ENCODE peak calls at places on chromosomes 4 and X, in seven cellular contexts. R is naive thymus-derived CD4-positive, alpha-beta T cell; Y is left ventricle myocardium inferior; L is tibial artery; J is esophagus squamous epithelium; K is cardiac muscle cell; A is right atrium auricular region. E is an unnamed sample.

GRCh38 chrX:21985332-21985777 is 44.8 kb downstream of the SMS start:
- DNase-seq in L (peak; percentile 51), R (peak; percentile 50), J (no peak), K (peak; percentile 82), A (peak; percentile 70), Y (peak; percentile 36), E (no peak)

GRCh38 chrX:7603387-7603786 is 239.6 kb upstream of the VCX start:
- DNase-seq in K (no peak), Y (no peak), L (no peak), J (no peak), A (no peak), R (no peak), E (no peak)

GRCh38 chrX:155632424-155633100 is 19.8 kb upstream of the TMLHE start:
- DNase-seq in J (no peak), L (no peak), Y (no peak), A (no peak), R (peak; percentile 18), K (no peak), E (no peak)

GRCh38 chr4:16415751-16416150 is 189.5 kb upstream of the TAPT1 start:
- DNase-seq in A (no peak), K (no peak), L (no peak), J (no peak), R (no peak), Y (no peak), E (no peak)

GRCh38 chrX:71606536-71607216 is 11.6 kb downstream of the CXCR3 start:
- DNase-seq in K (no peak), L (no peak), R (no peak), Y (no peak), J (no peak), A (no peak), E (no peak)

GRCh38 chr4:179007758-179008157 is 1565.5 kb upstream of the AGA start:
- DNase-seq in A (no peak), K (peak; percentile 34), Y (no peak), R (no peak), L (no peak), J (no peak), E (no peak)

GRCh38 chr4:85784947-85785346 is 310.0 kb downstream of the ARHGAP24 start:
- DNase-seq in K (no peak), R (no peak), A (no peak), Y (no peak), J (no peak), L (no peak), E (no peak)

GRCh38 chr4:186104114-186104894 is at the start of gene FAM149A:
- DNase-seq in K (peak; percentile 37), Y (peak; percentile 24), A (no peak), J (no peak), L (peak; percentile 38), R (peak; percentile 31), E (peak; percentile 77)

DNA sequence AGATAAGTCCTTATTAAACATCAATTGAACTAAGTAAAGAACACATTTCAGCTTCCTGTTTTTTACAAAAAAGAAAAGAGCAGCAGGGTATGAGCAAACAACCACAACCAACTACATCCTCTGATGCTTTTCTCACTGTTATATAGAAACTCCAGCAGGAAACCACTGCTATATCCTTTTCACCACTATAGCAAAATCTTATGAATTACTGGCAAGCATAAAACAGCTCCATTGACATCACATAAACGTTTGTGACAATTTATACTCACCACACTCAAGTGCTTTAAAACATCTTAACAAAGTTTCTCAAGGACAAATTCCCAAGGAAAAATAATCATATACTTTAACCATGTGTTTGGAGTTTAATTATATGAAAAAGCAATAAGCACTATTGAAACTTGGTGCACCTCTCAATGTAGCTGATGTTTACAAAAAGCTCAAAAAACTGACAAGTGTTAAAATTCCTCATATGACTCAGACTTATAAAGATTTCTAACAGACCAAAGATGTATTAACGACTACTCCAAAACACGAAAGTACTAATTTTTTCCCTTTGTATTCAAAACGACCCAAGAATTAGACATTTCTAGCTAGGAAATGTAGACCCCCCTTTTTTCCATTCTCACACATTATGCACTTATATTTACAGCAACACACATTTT is 12.9 kb downstream of the GPRIN3 start:
- DNase-seq in K (no peak), J (no peak), R (peak; percentile 64), Y (no peak), L (no peak), A (no peak), E (no peak)
- H3K4me1 ChIP-seq in K (peaks cover 44% of the 10 kb centered on the region), J (no peaks in the 10 kb centered on the region), R (peaks cover 73% of the 10 kb centered on the region), Y (peaks cover 81% of the 10 kb centered on the region), L (no peaks in the 10 kb centered on the region), A (peaks cover 51% of the 10 kb centered on the region), E (no peaks in the 10 kb centered on the region)

GRCh38 chrX:45428816-45429215 is 228.1 kb upstream of the DIPK2B start:
- DNase-seq in R (no peak), L (no peak), Y (no peak), J (no peak), K (no peak), A (no peak), E (no peak)

GRCh38 chrX:45435481-45435880 is 234.8 kb upstream of the DIPK2B start:
- DNase-seq in Y (no peak), R (no peak), J (no peak), A (no peak), L (no peak), K (no peak), E (no peak)

GRCh38 chrX:45434231-45434630 is 233.6 kb upstream of the DIPK2B start:
- DNase-seq in A (no peak), J (no peak), L (no peak), R (no peak), Y (no peak), K (no peak), E (no peak)
- H3K4me3 ChIP-seq in A (no peak overlapping the region), J (no peak overlapping the region), L (no peak overlapping the region), R (no peak overlapping the region), Y (no peak overlapping the region), K (no peak overlapping the region), E (no peak overlapping the region)

GRCh38 chr4:87058272-87059073 is 123.7 kb downstream of the AFF1 start:
- DNase-seq in A (no peak), R (no peak), Y (no peak), L (no peak), J (no peak), K (no peak), E (no peak)
- H3K4me1 ChIP-seq in A (peaks cover 82% of the 10 kb centered on the region), R (no peaks in the 10 kb centered on the region), Y (peaks cover 85% of the 10 kb centered on the region), L (peaks cover 71% of the 10 kb centered on the region), J (peaks cover 89% of the 10 kb centered on the region), K (peaks cover 35% of the 10 kb centered on the region), E (peaks cover 8% of the 10 kb centered on the region)

GRCh38 chrX:2584659-2585470 is 84.1 kb upstream of the DHRSX start:
- DNase-seq in R (no peak), J (no peak), A (no peak), K (no peak), Y (no peak), L (no peak), E (peak; percentile 39)

GRCh38 chrX:2581296-2581695 is 80.5 kb upstream of the DHRSX start:
- DNase-seq in L (no peak), J (no peak), K (no peak), R (no peak), A (no peak), Y (no peak), E (no peak)

GRCh38 chrX:2587146-2587545 is 86.4 kb upstream of the DHRSX start:
- DNase-seq in R (no peak), A (no peak), J (no peak), L (no peak), K (no peak), Y (no peak), E (no peak)

GRCh38 chrX:2583194-2584162 is 82.7 kb upstream of the DHRSX start:
- DNase-seq in R (no peak), J (no peak), A (no peak), Y (no peak), L (no peak), K (no peak), E (no peak)

DNA sequence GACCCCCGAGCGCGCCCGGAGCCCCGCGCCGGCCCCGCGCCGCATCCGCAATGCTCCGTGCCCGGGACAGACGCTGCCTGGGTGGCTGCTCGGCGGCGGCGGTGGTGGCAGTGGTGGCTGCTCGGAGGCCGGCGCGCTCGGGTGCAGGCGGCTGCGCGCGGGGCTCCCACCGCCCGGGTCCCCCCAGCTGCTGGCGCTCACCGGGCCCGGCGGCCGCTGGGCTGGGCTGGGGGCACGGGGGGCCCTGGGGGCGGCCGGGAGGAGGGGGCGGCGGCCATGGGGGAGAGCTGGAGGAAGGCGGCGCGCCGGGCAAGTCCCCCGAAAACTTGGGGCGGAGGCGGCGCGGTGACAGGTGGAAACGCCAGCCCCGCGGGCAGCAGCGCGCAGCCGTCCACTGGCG is 83.4 kb upstream of the DHRSX start:
- DNase-seq in J (no peak), K (peak; percentile 26), R (no peak), L (no peak), A (no peak), Y (no peak), E (no peak)
- H3K4me3 ChIP-seq in J (peak overlapping the region; percentile 25), K (peak overlapping the region; percentile 12), R (no peak overlapping the region), L (no peak overlapping the region), A (no peak overlapping the region), Y (peak overlapping the region; percentile 33), E (no peak overlapping the region)

GRCh38 chr4:140084426-140084825 is 69.6 kb downstream of the MAML3 start:
- DNase-seq in J (no peak), A (no peak), L (no peak), K (no peak), Y (no peak), R (no peak), E (no peak)
- H3K4me1 ChIP-seq in J (peaks cover 17% of the 10 kb centered on the region), A (no peaks in the 10 kb centered on the region), L (peaks cover 21% of the 10 kb centered on the region), K (peaks cover 14% of the 10 kb centered on the region), Y (peaks cover 3% of the 10 kb centered on the region), R (no peaks in the 10 kb centered on the region), E (peaks cover 10% of the 10 kb centered on the region)

GRCh38 chr4:64857815-64858214 is 448.6 kb upstream of the TECRL start:
- DNase-seq in K (no peak), R (no peak), L (no peak), A (no peak), Y (no peak), J (no peak), E (no peak)
- H3K4me3 ChIP-seq in K (no peak overlapping the region), R (no peak overlapping the region), L (no peak overlapping the region), A (no peak overlapping the region), Y (no peak overlapping the region), J (no peak overlapping the region), E (no peak overlapping the region)

GRCh38 chr4:176718881-176719280 is 73.8 kb downstream of the VEGFC start:
- DNase-seq in K (no peak), L (no peak), A (no peak), J (no peak), R (no peak), Y (no peak), E (no peak)

GRCh38 chr4:176717237-176717636 is 75.5 kb downstream of the VEGFC start:
- DNase-seq in J (no peak), A (no peak), L (no peak), R (no peak), Y (no peak), K (no peak), E (no peak)

GRCh38 chr4:176726803-176727202 is 65.9 kb downstream of the VEGFC start:
- DNase-seq in J (no peak), L (no peak), Y (no peak), R (no peak), A (no peak), K (peak; percentile 11), E (no peak)

DNA sequence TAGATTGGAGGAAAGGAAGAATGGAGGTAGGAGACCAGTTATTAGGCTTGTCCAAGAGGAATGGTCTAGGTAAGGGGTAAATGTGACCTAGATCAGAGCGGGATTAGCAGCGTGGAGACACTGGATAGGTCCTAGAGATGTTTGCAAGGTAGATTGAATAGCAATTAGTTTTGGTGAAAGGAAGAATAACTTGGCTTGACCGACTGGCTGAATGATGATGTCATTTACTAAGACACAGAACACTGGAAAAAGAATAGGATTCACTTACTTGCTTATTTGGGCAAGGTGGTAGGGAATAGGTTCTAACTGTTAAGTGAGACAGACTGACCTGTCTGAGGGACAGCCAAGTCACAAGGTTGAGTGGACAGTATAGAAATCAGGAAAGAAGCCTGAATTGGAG is 71.3 kb downstream of the VEGFC start:
- DNase-seq in L (no peak), A (no peak), J (no peak), R (no peak), Y (no peak), K (no peak), E (no peak)
- H3K4me1 ChIP-seq in L (no peaks in the 10 kb centered on the region), A (no peaks in the 10 kb centered on the region), J (no peaks in the 10 kb centered on the region), R (no peaks in the 10 kb centered on the region), Y (peaks cover 4% of the 10 kb centered on the region), K (no peaks in the 10 kb centered on the region), E (no peaks in the 10 kb centered on the region)

E was measured in aorta.